ENCODE peak calls at places on chromosomes 6 and 20, in seven cellular contexts. S is H1, P is suprapubic skin, U is HepG2, C is esophagus muscularis mucosa, E is K562, H is SK-N-SH. V is an unnamed sample.

GRCh38 chr20:63896136-63896890 is 1.4 kb downstream of the DNAJC5 start:
- DNase-seq in S (no peak), C (no peak), E (peak), P (no peak), H (no peak), U (peak), V (peak)

GRCh38 chr6:162907876-162908481 is 180.2 kb downstream of the PACRG start:
- DNase-seq in S (no peak), C (no peak), H (no peak), U (peak), E (peak), P (no peak), V (no peak)

GRCh38 chr6:37261198-37261597 is 3.3 kb upstream of the TMEM217 start:
- DNase-seq in C (no peak), H (no peak), E (no peak), S (no peak), P (no peak), U (no peak), V (no peak)

GRCh38 chr6:43389713-43390265 is 20.3 kb upstream of the ZNF318 start:
- DNase-seq in S (no peak), P (no peak), H (no peak), C (no peak), E (no peak), U (no peak), V (no peak)

GRCh38 chr6:89215391-89215790 is 1.8 kb downstream of the GABRR1 start:
- DNase-seq in U (no peak), H (no peak), C (no peak), S (no peak), P (no peak), E (no peak), V (no peak)

GRCh38 chr6:113457156-113457555 is 400.0 kb upstream of the MARCKS start:
- DNase-seq in C (no peak), U (no peak), H (no peak), P (no peak), S (no peak), E (no peak), V (no peak)

GRCh38 chr20:62159835-62160234 is 16.3 kb downstream of the SS18L1 start:
- DNase-seq in U (no peak), P (no peak), S (no peak), H (no peak), C (no peak), E (no peak), V (no peak)

GRCh38 chr6:142839686-142840040 is 105.3 kb downstream of the HIVEP2 start:
- DNase-seq in U (no peak), H (no peak), S (no peak), C (no peak), E (no peak), P (no peak), V (no peak)

GRCh38 chr6:36678488-36679042 is at the start of gene CDKN1A:
- DNase-seq in P (peak), E (peak), C (peak), H (peak), S (no peak), U (peak), V (peak)

GRCh38 chr6:75207211-75207984 is 1.5 kb upstream of the COL12A1 start:
- DNase-seq in C (no peak), H (peak), P (no peak), U (no peak), E (no peak), S (no peak), V (no peak)

GRCh38 chr20:47356526-47357295 is at the start of gene ZMYND8:
- DNase-seq in S (peak), U (peak), H (peak), C (peak), E (peak), P (peak), V (peak)

GRCh38 chr20:36549628-36549941 is 8.3 kb downstream of the MYL9 start:
- DNase-seq in H (no peak), E (no peak), U (no peak), P (no peak), S (no peak), C (no peak), V (no peak)

GRCh38 chr20:40322941-40323340 is 366.1 kb downstream of the MAFB start:
- DNase-seq in S (no peak), C (no peak), U (no peak), E (no peak), P (no peak), H (no peak), V (no peak)

GRCh38 chr6:137043710-137044365 is 927 bp downstream of the IL20RA start:
- DNase-seq in P (no peak), H (no peak), C (no peak), S (no peak), U (no peak), E (no peak), V (peak)

GRCh38 chr6:101397199-101397598 is 3.7 kb downstream of the GRIK2 start:
- DNase-seq in U (peak), S (no peak), C (no peak), P (no peak), E (no peak), H (peak), V (no peak)

GRCh38 chr6:12196326-12196936 is 93.7 kb upstream of the EDN1 start:
- DNase-seq in H (no peak), U (no peak), P (no peak), C (no peak), E (no peak), S (no peak), V (no peak)

GRCh38 chr6:166686317-166686716 is 59.3 kb upstream of the RPS6KA2 start:
- DNase-seq in C (no peak), S (no peak), H (no peak), P (no peak), E (no peak), U (no peak), V (no peak)

GRCh38 chr6:32819729-32820128 is 2.9 kb upstream of the HLA-DOB start:
- DNase-seq in P (no peak), U (no peak), E (no peak), C (peak), S (no peak), H (no peak), V (no peak)

GRCh38 chr6:81049425-81050042 is 702.9 kb downstream of the TENT5A start:
- DNase-seq in E (no peak), U (no peak), S (no peak), P (no peak), H (no peak), C (no peak), V (no peak)

GRCh38 chr20:16158090-16158975 is 414.9 kb downstream of the KIF16B start:
- DNase-seq in C (no peak), P (no peak), H (no peak), S (no peak), U (no peak), E (no peak), V (no peak)

GRCh38 chr6:22954749-22955385 is 385.5 kb downstream of the HDGFL1 start:
- DNase-seq in P (no peak), E (no peak), U (peak), H (no peak), S (no peak), C (no peak), V (no peak)

GRCh38 chr20:48184229-48184628 is 398.9 kb upstream of the SULF2 start:
- DNase-seq in P (no peak), S (no peak), E (no peak), C (no peak), U (no peak), H (no peak), V (no peak)

GRCh38 chr6:106547961-106548453 is 81.3 kb downstream of the RTN4IP1 start:
- DNase-seq in U (peak), P (no peak), E (peak), C (no peak), S (peak), H (no peak), V (no peak)

GRCh38 chr20:23530937-23531567 is 37.2 kb downstream of the CST9L start:
- DNase-seq in H (no peak), E (no peak), P (no peak), S (no peak), C (no peak), U (no peak), V (no peak)

GRCh38 chr6:70894001-70894400 is 62.9 kb downstream of the B3GAT2 start:
- DNase-seq in C (no peak), E (no peak), S (no peak), H (no peak), P (no peak), U (no peak), V (no peak)

GRCh38 chr6:33695451-33695855 is 16.0 kb downstream of the UQCC2 start:
- DNase-seq in H (peak), U (no peak), P (peak), E (no peak), S (no peak), C (no peak), V (no peak)

GRCh38 chr20:3890410-3890751 is 1.2 kb downstream of the PANK2 start:
- DNase-seq in E (no peak), C (no peak), H (no peak), U (peak), S (no peak), P (no peak), V (no peak)

GRCh38 chr6:170311696-170312095 is 5.1 kb downstream of the FAM120B start:
- DNase-seq in U (no peak), C (no peak), E (no peak), P (no peak), H (no peak), S (no peak), V (no peak)

GRCh38 chr6:148530394-148530923 is 187.8 kb downstream of the SASH1 start:
- DNase-seq in P (no peak), S (no peak), C (peak), H (no peak), U (no peak), E (peak), V (no peak)

GRCh38 chr6:52562915-52563314 is 13.9 kb downstream of the TRAM2 start:
- DNase-seq in S (no peak), U (no peak), H (no peak), P (no peak), E (no peak), C (no peak), V (no peak)

GRCh38 chr6:26329763-26330511 is 35.1 kb upstream of the BTN3A2 start:
- DNase-seq in H (no peak), U (peak), E (peak), S (no peak), C (no peak), P (no peak), V (no peak)

GRCh38 chr6:4358414-4359107 is 223.2 kb upstream of the ECI2 start:
- DNase-seq in U (peak), H (peak), P (peak), E (peak), C (peak), S (peak), V (peak)
- TF ChIP-seq POLR2AphosphoS5 in U (no peak), H (peak), P (peak), E (no peak), C (peak), S (no peak), V (peak)

GRCh38 chr6:82875573-82876185 is 190.0 kb downstream of the UBE3D start:
- DNase-seq in P (no peak), C (peak), S (no peak), H (no peak), U (no peak), E (peak), V (no peak)
- TF ChIP-seq EP300 in P (no peak), C (no peak), S (no peak), H (no peak), U (no peak), E (no peak), V (no peak)

DNA sequence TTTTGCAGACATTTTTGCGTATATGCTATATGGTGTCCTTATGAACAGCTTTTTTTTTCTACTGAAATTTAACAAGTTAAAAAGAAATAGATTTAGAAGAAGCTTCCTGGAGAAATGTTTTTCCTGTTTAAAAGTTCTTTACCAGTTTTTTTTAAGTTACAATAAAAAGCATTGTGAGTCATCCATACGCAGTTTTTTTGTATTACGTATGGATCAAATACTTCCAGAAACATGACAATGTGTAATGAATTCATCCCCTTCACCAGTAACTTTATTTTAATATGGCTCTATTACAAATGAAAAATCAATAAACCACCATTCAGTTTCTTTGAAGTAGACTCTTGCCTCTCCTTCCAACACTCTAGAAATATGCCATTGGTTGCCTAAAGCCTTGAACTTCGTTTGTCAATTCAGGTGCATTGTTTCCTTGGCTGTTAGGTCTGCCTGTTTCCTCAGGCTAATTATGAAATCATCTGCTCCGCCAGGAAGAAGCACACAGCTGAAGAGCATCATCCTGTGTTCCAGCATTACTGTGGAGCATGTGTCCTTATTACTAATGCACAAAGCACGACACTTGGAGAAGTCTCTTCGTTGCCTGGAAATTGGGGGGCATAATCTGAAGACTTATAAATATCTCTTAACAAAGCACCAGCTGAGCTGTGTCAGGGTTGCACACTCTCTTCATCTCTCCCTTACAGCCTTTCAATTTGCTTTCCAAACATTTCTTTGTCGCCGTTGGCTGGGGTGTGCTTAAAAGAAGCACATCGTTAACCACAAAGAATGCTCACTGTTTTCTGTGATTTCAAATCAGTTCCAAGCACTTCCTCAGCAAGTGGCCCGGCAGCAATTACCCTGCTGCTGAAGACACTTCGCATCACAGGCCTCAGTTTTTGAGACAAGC is 9.6 kb downstream of the MOXD1 start:
- DNase-seq in E (no peak), C (no peak), U (no peak), S (no peak), P (no peak), H (no peak), V (no peak)
- H3K27ac ChIP-seq in E (no peak), C (peak), U (no peak), S (no peak), P (peak), H (peak), V (peak)

DNA sequence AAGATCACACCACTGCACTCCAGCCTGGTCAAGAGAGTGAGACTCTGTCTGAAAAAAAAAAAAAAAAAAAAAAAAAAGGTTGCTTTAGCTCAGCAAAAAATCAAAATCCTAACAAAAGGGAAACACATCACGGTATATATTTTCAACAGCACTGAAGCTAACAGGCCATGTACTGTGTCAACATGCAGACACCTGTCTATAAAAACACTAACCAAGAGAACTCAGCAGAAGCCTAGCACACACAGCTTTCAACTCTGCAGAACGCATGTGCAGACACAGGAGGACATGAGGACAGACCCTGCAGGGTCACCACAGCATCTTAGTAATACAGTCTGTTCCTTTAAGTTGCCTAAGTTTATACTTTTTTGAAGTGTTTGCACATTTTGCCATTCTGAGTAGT is 13.5 kb downstream of the NINL start:
- DNase-seq in H (no peak), C (no peak), E (no peak), U (no peak), P (no peak), S (no peak), V (no peak)
- TF ChIP-seq POLR2AphosphoS5 in H (no peak), C (no peak), E (no peak), U (no peak), P (no peak), S (no peak), V (no peak)

GRCh38 chr6:92753956-92754355 is 665.4 kb downstream of the EPHA7 start:
- DNase-seq in H (no peak), S (no peak), P (no peak), U (no peak), C (no peak), E (no peak), V (no peak)
- TF ChIP-seq EP300 in H (no peak), S (no peak), P (no peak), U (no peak), C (no peak), E (no peak), V (no peak)

V was measured in stomach.